ENCODE peak calls at places on chromosome 16, in nine cellular contexts. G, X, O, I, B, Z, E, V and A are unnamed samples. For H3K9me3, the result is how much of the 10 kb centered on the place peaks cover.

GRCh38 chr16:27692576-27692975 is 142.6 kb downstream of the KATNIP start:
- DNase-seq in Z (no peak), B (no peak), G (no peak), O (no peak), X (no peak), E (no peak), I (no peak), V (no peak), A (no peak)

GRCh38 chr16:68889508-68890150 is 46.3 kb downstream of the TANGO6 start:
- DNase-seq in I (no peak), G (no peak), Z (no peak), B (no peak), X (no peak), V (no peak), O (no peak), E (no peak), A (no peak)

GRCh38 chr16:88610080-88610479 is 28.3 kb upstream of the IL17C start:
- DNase-seq in V (no peak), Z (no peak), E (no peak), X (no peak), I (no peak), G (no peak), O (no peak), B (no peak), A (no peak)

GRCh38 chr16:83813818-83814653 is 6.3 kb downstream of the HSBP1 start:
- DNase-seq in V (no peak), B (peak), O (peak), I (no peak), G (peak), X (peak), Z (no peak), E (no peak), A (no peak)

GRCh38 chr16:10240854-10241613 is 58.8 kb upstream of the GRIN2A start:
- DNase-seq in E (no peak), V (no peak), B (no peak), G (no peak), I (no peak), X (no peak), Z (no peak), O (no peak), A (no peak)

GRCh38 chr16:75193730-75194444 is 13.1 kb downstream of the CTRB2 start:
- DNase-seq in G (no peak), I (no peak), B (no peak), V (no peak), O (no peak), Z (peak), E (no peak), X (no peak), A (no peak)

GRCh38 chr16:46920402-46921068 is 36.4 kb downstream of the GPT2 start:
- DNase-seq in O (no peak), G (peak), E (no peak), I (no peak), B (no peak), V (no peak), Z (peak), X (no peak), A (no peak)

GRCh38 chr16:57039148-57039812 is 49.9 kb downstream of the NLRC5 start:
- DNase-seq in V (peak), B (no peak), Z (no peak), I (no peak), X (peak), O (no peak), G (peak), E (no peak), A (peak)

GRCh38 chr16:67278773-67279295 is 498 bp upstream of the PLEKHG4 start:
- DNase-seq in O (no peak), E (no peak), Z (no peak), B (no peak), V (peak), I (peak), G (peak), X (no peak), A (no peak)

GRCh38 chr16:11361751-11362742 is 16.8 kb downstream of the RMI2 start:
- DNase-seq in B (no peak), V (peak), Z (no peak), X (no peak), O (no peak), E (no peak), I (no peak), G (no peak), A (peak)

GRCh38 chr16:75222271-75222783 is 3.5 kb downstream of the CTRB1 start:
- DNase-seq in E (no peak), I (no peak), O (no peak), V (no peak), X (no peak), Z (no peak), B (no peak), G (peak), A (no peak)

GRCh38 chr16:82633964-82634600 is 7.3 kb downstream of the CDH13 start:
- DNase-seq in B (no peak), Z (no peak), V (no peak), X (peak), I (peak), E (no peak), G (no peak), O (no peak), A (peak)

GRCh38 chr16:89704281-89704680 is 2.8 kb upstream of the SPATA2L start:
- DNase-seq in Z (no peak), B (no peak), I (no peak), V (no peak), O (no peak), G (no peak), X (no peak), E (no peak), A (no peak)

GRCh38 chr16:67860589-67861398 is 12.1 kb upstream of the EDC4 start:
- DNase-seq in I (peak), Z (no peak), V (no peak), E (no peak), B (no peak), G (no peak), X (peak), O (no peak), A (no peak)

GRCh38 chr16:25256821-25257503 is 683 bp downstream of the ZKSCAN2 start:
- DNase-seq in X (peak), I (no peak), G (no peak), B (peak), V (no peak), E (no peak), O (peak), Z (no peak), A (peak)

GRCh38 chr16:14088155-14088753 is 17.1 kb downstream of the MRTFB start:
- DNase-seq in Z (no peak), I (no peak), V (no peak), B (no peak), X (no peak), E (peak), G (no peak), O (no peak), A (no peak)

DNA sequence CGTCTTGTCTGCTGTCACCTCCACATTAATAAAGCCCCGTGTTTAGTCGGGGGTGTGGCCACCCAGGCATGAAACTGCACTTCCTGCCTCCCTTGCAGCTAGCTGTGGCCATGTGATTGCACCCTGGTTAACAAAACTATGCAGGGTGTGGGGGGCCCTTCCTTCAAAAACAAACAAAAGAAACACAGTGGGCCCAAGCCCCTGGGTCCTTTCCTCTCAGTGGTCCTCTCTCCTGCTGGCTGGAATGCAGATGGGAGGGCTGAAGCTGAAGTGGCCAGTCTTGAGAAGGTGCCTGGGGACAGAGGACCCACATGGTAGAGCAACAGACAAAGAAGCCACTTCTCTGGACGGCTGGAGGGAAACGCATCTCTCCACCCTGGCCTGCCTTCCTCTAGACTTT is 38.0 kb upstream of the FOXF1 start:
- DNase-seq in B (no peak), I (no peak), O (no peak), Z (no peak), V (no peak), E (no peak), X (no peak), G (no peak), A (no peak)
- H3K9me3 ChIP-seq in B (under half), I (under half), O (under half), Z (under half), V (under half), E (under half), X (under half), G (under half), A (under half)

DNA sequence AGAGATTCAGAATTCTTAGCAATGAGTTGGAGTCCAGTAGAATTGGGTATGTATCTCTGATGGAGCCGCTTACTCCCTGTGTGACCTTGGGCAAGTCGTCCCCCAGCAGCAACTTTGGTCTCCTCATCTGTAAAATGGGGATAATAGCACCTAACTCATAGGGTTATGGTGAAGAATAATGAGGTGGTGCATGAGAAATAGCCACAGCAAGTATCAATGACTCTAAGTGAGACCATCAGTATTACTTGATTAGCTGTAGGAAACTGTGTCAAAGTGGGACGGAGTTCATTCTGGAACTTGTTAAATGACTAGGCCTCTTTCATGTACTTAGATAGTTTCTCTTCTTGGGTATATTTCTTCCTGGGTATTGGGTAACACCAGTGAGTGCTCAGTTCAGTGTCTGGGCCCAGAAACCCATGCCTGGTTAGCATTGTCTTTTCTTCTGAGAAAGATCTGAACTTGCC is 6.4 kb downstream of the PRKCB start:
- DNase-seq in O (no peak), I (no peak), G (no peak), Z (no peak), V (no peak), B (no peak), E (no peak), X (no peak), A (no peak)
- H3K9me3 ChIP-seq in O (under half), I (under half), G (under half), Z (under half), V (under half), B (under half), E (under half), X (under half), A (under half)

GRCh38 chr16:967077-967541 is 3.7 kb downstream of the LMF1 start:
- DNase-seq in O (no peak), I (no peak), B (no peak), E (no peak), G (no peak), Z (no peak), V (no peak), X (no peak), A (no peak)
- H3K9me3 ChIP-seq in O (under half), I (under half), B (under half), E (under half), G (under half), Z (under half), V (under half), X (under half), A (under half)

DNA sequence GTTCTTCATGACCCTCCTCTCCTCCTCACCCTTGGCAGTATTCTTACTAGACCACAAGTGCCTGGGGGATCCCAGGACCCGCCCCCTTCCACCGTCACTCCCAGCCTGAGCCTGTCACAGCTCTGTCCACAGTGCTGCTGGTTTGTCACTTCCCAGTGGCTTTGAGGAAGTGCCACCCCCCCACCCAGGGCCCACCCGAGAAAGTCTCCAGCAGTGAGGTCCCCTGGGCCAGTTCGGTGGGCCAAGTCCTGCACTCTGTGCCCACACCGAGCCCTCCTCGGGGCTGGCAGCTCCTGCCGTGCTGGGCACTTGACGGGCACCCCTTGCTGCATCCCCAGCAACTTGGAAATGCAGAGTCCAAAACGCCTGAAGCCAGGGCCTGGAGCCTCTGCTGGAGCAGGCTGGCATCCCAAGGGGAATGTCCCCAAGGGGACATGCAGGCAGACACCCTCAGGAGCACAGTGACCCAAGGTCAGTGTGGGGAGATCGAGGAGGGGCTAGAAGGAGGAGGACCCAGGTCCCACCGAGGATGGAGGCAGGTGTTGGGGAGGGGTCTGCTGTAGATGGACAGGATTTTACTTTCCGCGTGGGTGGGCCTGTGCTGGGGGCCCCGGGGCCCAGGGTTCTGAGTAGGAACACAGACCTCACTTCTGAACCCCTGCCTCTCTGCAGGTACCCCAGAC is 15.5 kb downstream of the MMP15 start:
- DNase-seq in X (no peak), G (no peak), Z (no peak), V (no peak), E (no peak), I (no peak), B (no peak), O (no peak), A (no peak)
- H3K9me3 ChIP-seq in X (under half), G (under half), Z (under half), V (under half), E (under half), I (under half), B (under half), O (under half), A (under half)

DNA sequence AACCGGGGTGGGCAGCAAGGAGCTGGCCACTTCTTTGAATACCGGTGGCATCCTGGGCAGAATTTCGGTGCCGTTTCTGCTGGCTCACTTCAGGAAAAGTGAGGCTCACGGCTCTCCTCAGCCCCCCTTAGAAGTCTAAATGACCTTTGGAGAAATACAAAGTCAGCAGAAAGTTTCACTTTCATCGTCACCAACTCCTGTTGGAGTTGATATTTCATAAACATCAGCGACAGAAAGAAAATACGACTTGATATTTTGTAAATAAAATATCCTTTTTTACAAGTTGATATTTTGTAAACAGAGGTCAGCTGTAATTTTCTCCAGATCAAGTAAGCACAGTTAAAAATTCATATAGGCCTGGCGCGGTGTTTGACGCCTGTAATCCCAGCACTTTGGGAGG is 781 bp downstream of the ZNF75A start:
- DNase-seq in I (no peak), X (no peak), B (no peak), O (no peak), G (no peak), V (no peak), Z (no peak), E (no peak), A (no peak)
- H3K9me3 ChIP-seq in I (half or more), X (under half), B (half or more), O (under half), G (under half), V (under half), Z (half or more), E (half or more), A (under half)

GRCh38 chr16:35239561-35239960 is 1780.1 kb downstream of the TP53TG3F start:
- DNase-seq in G (no peak), X (no peak), B (no peak), V (no peak), E (no peak), Z (no peak), I (no peak), O (no peak), A (no peak)
- H3K9me3 ChIP-seq in G (under half), X (under half), B (under half), V (under half), E (under half), Z (under half), I (under half), O (under half), A (under half)